ENCODE peak calls at places on chromosomes 16 and 17, in eight cellular contexts. One of them, this sample, is unnamed. For H4K20me1, the result is how much of the 10 kb centered on the place peaks cover.

GRCh38 chr16:72168365-72168764 is 3.6 kb downstream of the PMFBP1 start:
- DNase-seq in mammary epithelial cell: no peak
- DNase-seq in SK-N-SH: peak
- DNase-seq in K562: no peak
- DNase-seq in HCT116: no peak
- DNase-seq in PC-3: no peak
- DNase-seq in H9: no peak
- DNase-seq in MM.1S: no peak
- DNase-seq in this sample: no peak

GRCh38 chr16:14244344-14245010 is 173.4 kb downstream of the MRTFB start:
- DNase-seq in mammary epithelial cell: no peak
- DNase-seq in SK-N-SH: no peak
- DNase-seq in K562: no peak
- DNase-seq in HCT116: no peak
- DNase-seq in PC-3: no peak
- DNase-seq in H9: no peak
- DNase-seq in MM.1S: no peak
- DNase-seq in this sample: no peak

GRCh38 chr17:79595956-79596355 is 14.9 kb downstream of the RBFOX3 start:
- DNase-seq in mammary epithelial cell: no peak
- DNase-seq in SK-N-SH: no peak
- DNase-seq in K562: no peak
- DNase-seq in HCT116: no peak
- DNase-seq in PC-3: no peak
- DNase-seq in H9: no peak
- DNase-seq in MM.1S: no peak
- DNase-seq in this sample: no peak

GRCh38 chr16:19694989-19695388 is 23.0 kb downstream of the KNOP1 start:
- DNase-seq in mammary epithelial cell: no peak
- DNase-seq in SK-N-SH: no peak
- DNase-seq in K562: no peak
- DNase-seq in HCT116: no peak
- DNase-seq in PC-3: no peak
- DNase-seq in H9: no peak
- DNase-seq in MM.1S: no peak
- DNase-seq in this sample: no peak

GRCh38 chr17:58373003-58373402 is 21.0 kb upstream of the SUPT4H1 start:
- DNase-seq in mammary epithelial cell: no peak
- DNase-seq in SK-N-SH: no peak
- DNase-seq in K562: no peak
- DNase-seq in HCT116: no peak
- DNase-seq in PC-3: no peak
- DNase-seq in H9: no peak
- DNase-seq in MM.1S: no peak
- DNase-seq in this sample: no peak

GRCh38 chr16:920722-921121 is 50.1 kb downstream of the LMF1 start:
- DNase-seq in mammary epithelial cell: no peak
- DNase-seq in SK-N-SH: no peak
- DNase-seq in K562: no peak
- DNase-seq in HCT116: no peak
- DNase-seq in PC-3: no peak
- DNase-seq in H9: no peak
- DNase-seq in MM.1S: no peak
- DNase-seq in this sample: no peak

GRCh38 chr17:40958086-40958953 is 8.4 kb downstream of the KRT39 start:
- DNase-seq in mammary epithelial cell: no peak
- DNase-seq in SK-N-SH: no peak
- DNase-seq in K562: no peak
- DNase-seq in HCT116: no peak
- DNase-seq in PC-3: peak
- DNase-seq in H9: no peak
- DNase-seq in MM.1S: no peak
- DNase-seq in this sample: peak

GRCh38 chr16:69763557-69763942 is 1.4 kb downstream of the WWP2 start:
- DNase-seq in mammary epithelial cell: no peak
- DNase-seq in SK-N-SH: no peak
- DNase-seq in K562: no peak
- DNase-seq in HCT116: no peak
- DNase-seq in PC-3: no peak
- DNase-seq in H9: no peak
- DNase-seq in MM.1S: no peak
- DNase-seq in this sample: no peak

GRCh38 chr16:66588981-66589713 is 9.9 kb downstream of the CMTM2 start:
- DNase-seq in mammary epithelial cell: peak
- DNase-seq in SK-N-SH: no peak
- DNase-seq in K562: peak
- DNase-seq in HCT116: no peak
- DNase-seq in PC-3: peak
- DNase-seq in H9: peak
- DNase-seq in MM.1S: peak
- DNase-seq in this sample: peak

GRCh38 chr17:2803971-2804370 is 7.7 kb downstream of the RAP1GAP2 start:
- DNase-seq in mammary epithelial cell: no peak
- DNase-seq in SK-N-SH: no peak
- DNase-seq in K562: no peak
- DNase-seq in HCT116: no peak
- DNase-seq in PC-3: peak
- DNase-seq in H9: no peak
- DNase-seq in MM.1S: no peak
- DNase-seq in this sample: no peak
- H2AFZ ChIP-seq in mammary epithelial cell: no peak
- H2AFZ ChIP-seq in SK-N-SH: no peak
- H2AFZ ChIP-seq in K562: no peak
- H2AFZ ChIP-seq in HCT116: no peak
- H2AFZ ChIP-seq in PC-3: no peak
- H2AFZ ChIP-seq in H9: no peak
- H2AFZ ChIP-seq in MM.1S: no peak
- H2AFZ ChIP-seq in this sample: no peak

GRCh38 chr17:2986925-2987324 is 76.5 kb downstream of the OR1D5 start:
- DNase-seq in mammary epithelial cell: no peak
- DNase-seq in SK-N-SH: no peak
- DNase-seq in K562: no peak
- DNase-seq in HCT116: no peak
- DNase-seq in PC-3: no peak
- DNase-seq in H9: peak
- DNase-seq in MM.1S: no peak
- DNase-seq in this sample: no peak

GRCh38 chr17:2981325-2981724 is 82.1 kb downstream of the OR1D5 start:
- DNase-seq in mammary epithelial cell: no peak
- DNase-seq in SK-N-SH: no peak
- DNase-seq in K562: no peak
- DNase-seq in HCT116: no peak
- DNase-seq in PC-3: no peak
- DNase-seq in H9: peak
- DNase-seq in MM.1S: no peak
- DNase-seq in this sample: no peak

GRCh38 chr17:2980211-2980903 is 83.0 kb downstream of the OR1D5 start:
- DNase-seq in mammary epithelial cell: no peak
- DNase-seq in SK-N-SH: no peak
- DNase-seq in K562: no peak
- DNase-seq in HCT116: no peak
- DNase-seq in PC-3: no peak
- DNase-seq in H9: peak
- DNase-seq in MM.1S: no peak
- DNase-seq in this sample: no peak

GRCh38 chr17:2980904-2981246 is 82.5 kb downstream of the OR1D5 start:
- DNase-seq in mammary epithelial cell: no peak
- DNase-seq in SK-N-SH: no peak
- DNase-seq in K562: no peak
- DNase-seq in HCT116: no peak
- DNase-seq in PC-3: no peak
- DNase-seq in H9: peak
- DNase-seq in MM.1S: no peak
- DNase-seq in this sample: no peak

GRCh38 chr17:2982854-2983636 is 80.4 kb downstream of the OR1D5 start:
- DNase-seq in mammary epithelial cell: no peak
- DNase-seq in SK-N-SH: no peak
- DNase-seq in K562: peak
- DNase-seq in HCT116: no peak
- DNase-seq in PC-3: no peak
- DNase-seq in H9: peak
- DNase-seq in MM.1S: no peak
- DNase-seq in this sample: no peak
- TF ChIP-seq CTCF in mammary epithelial cell: no peak
- TF ChIP-seq CTCF in SK-N-SH: peak
- TF ChIP-seq CTCF in K562: no peak
- TF ChIP-seq CTCF in HCT116: no peak
- TF ChIP-seq CTCF in PC-3: no peak
- TF ChIP-seq CTCF in H9: no peak
- TF ChIP-seq CTCF in MM.1S: no peak
- TF ChIP-seq CTCF in this sample: no peak

GRCh38 chr16:17309510-17309909 is 161.2 kb downstream of the XYLT1 start:
- DNase-seq in mammary epithelial cell: no peak
- DNase-seq in SK-N-SH: no peak
- DNase-seq in K562: no peak
- DNase-seq in HCT116: no peak
- DNase-seq in PC-3: no peak
- DNase-seq in H9: no peak
- DNase-seq in MM.1S: no peak
- DNase-seq in this sample: no peak
- H4K20me1 ChIP-seq in mammary epithelial cell: under half
- H4K20me1 ChIP-seq in SK-N-SH: half or more
- H4K20me1 ChIP-seq in K562: under half
- H4K20me1 ChIP-seq in HCT116: under half
- H4K20me1 ChIP-seq in PC-3: under half
- H4K20me1 ChIP-seq in H9: under half
- H4K20me1 ChIP-seq in MM.1S: under half
- H4K20me1 ChIP-seq in this sample: under half

DNA sequence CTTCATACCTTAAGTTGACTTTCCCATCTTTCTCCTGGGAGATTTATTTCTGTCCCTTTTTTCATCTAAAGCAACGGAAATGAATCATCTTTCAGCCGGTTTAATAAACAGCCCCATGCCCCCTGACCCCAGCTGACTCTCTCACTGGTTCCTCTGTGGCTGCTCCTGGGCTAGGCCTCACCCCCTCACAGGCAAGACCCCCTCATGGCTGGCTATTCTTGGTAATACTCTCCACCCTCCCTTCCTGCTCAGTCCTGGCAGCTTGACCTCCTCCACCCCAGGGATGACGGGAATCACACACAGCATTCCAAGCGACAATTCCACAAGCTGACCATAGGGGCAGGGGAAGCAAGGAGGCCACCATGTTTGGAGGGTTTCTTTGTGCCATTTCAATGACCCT is 1.5 kb upstream of the ADAP2 start:
- DNase-seq in mammary epithelial cell: no peak
- DNase-seq in SK-N-SH: peak
- DNase-seq in K562: no peak
- DNase-seq in HCT116: no peak
- DNase-seq in PC-3: no peak
- DNase-seq in H9: peak
- DNase-seq in MM.1S: no peak
- DNase-seq in this sample: no peak
- H2AFZ ChIP-seq in mammary epithelial cell: no peak
- H2AFZ ChIP-seq in SK-N-SH: no peak
- H2AFZ ChIP-seq in K562: no peak
- H2AFZ ChIP-seq in HCT116: peak
- H2AFZ ChIP-seq in PC-3: no peak
- H2AFZ ChIP-seq in H9: no peak
- H2AFZ ChIP-seq in MM.1S: no peak
- H2AFZ ChIP-seq in this sample: no peak

DNA sequence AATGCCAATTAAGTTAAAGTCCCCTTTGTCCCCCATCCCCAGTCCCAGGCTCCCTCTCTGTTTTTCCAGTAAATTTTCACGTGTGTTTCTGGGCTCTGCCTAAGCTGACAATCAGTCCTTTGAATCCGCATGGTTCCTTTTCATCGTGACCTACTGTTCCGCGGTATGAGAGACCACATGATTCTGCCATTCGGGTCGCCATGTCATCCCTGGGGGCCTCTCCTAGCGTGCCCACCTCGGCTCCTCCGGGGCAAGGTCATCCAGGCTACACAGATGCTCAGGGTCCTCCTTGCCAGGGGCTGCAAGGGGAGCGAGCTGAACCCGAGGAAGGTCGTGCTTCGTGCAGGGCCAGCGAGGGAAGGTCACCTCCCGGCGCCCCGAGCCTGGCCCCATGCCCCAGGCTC is 157.6 kb downstream of the RAB11FIP4 start:
- DNase-seq in mammary epithelial cell: no peak
- DNase-seq in SK-N-SH: peak
- DNase-seq in K562: no peak
- DNase-seq in HCT116: no peak
- DNase-seq in PC-3: no peak
- DNase-seq in H9: no peak
- DNase-seq in MM.1S: no peak
- DNase-seq in this sample: no peak
- TF ChIP-seq CTCF in mammary epithelial cell: no peak
- TF ChIP-seq CTCF in SK-N-SH: no peak
- TF ChIP-seq CTCF in K562: no peak
- TF ChIP-seq CTCF in HCT116: no peak
- TF ChIP-seq CTCF in PC-3: no peak
- TF ChIP-seq CTCF in H9: no peak
- TF ChIP-seq CTCF in MM.1S: no peak
- TF ChIP-seq CTCF in this sample: no peak

GRCh38 chr17:5531019-5531418 is 44.7 kb downstream of the MIS12 start:
- DNase-seq in mammary epithelial cell: no peak
- DNase-seq in SK-N-SH: no peak
- DNase-seq in K562: no peak
- DNase-seq in HCT116: no peak
- DNase-seq in PC-3: no peak
- DNase-seq in H9: no peak
- DNase-seq in MM.1S: no peak
- DNase-seq in this sample: no peak

GRCh38 chr17:5533486-5534315 is 47.3 kb downstream of the MIS12 start:
- DNase-seq in mammary epithelial cell: no peak
- DNase-seq in SK-N-SH: no peak
- DNase-seq in K562: no peak
- DNase-seq in HCT116: no peak
- DNase-seq in PC-3: no peak
- DNase-seq in H9: no peak
- DNase-seq in MM.1S: no peak
- DNase-seq in this sample: no peak

GRCh38 chr17:5530265-5530782 is 44.0 kb downstream of the MIS12 start:
- DNase-seq in mammary epithelial cell: no peak
- DNase-seq in SK-N-SH: no peak
- DNase-seq in K562: no peak
- DNase-seq in HCT116: no peak
- DNase-seq in PC-3: no peak
- DNase-seq in H9: no peak
- DNase-seq in MM.1S: no peak
- DNase-seq in this sample: no peak

GRCh38 chr17:5535436-5535835 is 48.9 kb downstream of the NLRP1 start:
- DNase-seq in mammary epithelial cell: no peak
- DNase-seq in SK-N-SH: no peak
- DNase-seq in K562: no peak
- DNase-seq in HCT116: no peak
- DNase-seq in PC-3: no peak
- DNase-seq in H9: no peak
- DNase-seq in MM.1S: no peak
- DNase-seq in this sample: no peak

GRCh38 chr17:5532581-5532980 is 46.2 kb downstream of the MIS12 start:
- DNase-seq in mammary epithelial cell: no peak
- DNase-seq in SK-N-SH: no peak
- DNase-seq in K562: no peak
- DNase-seq in HCT116: no peak
- DNase-seq in PC-3: no peak
- DNase-seq in H9: no peak
- DNase-seq in MM.1S: no peak
- DNase-seq in this sample: no peak
- H4K20me1 ChIP-seq in mammary epithelial cell: under half
- H4K20me1 ChIP-seq in SK-N-SH: under half
- H4K20me1 ChIP-seq in K562: under half
- H4K20me1 ChIP-seq in HCT116: under half
- H4K20me1 ChIP-seq in PC-3: under half
- H4K20me1 ChIP-seq in H9: under half
- H4K20me1 ChIP-seq in MM.1S: under half
- H4K20me1 ChIP-seq in this sample: under half

This sample was measured in PC-9.